ENCODE peak calls at places on chromosomes 13 and 19, in six cellular contexts. One of them, this sample, is unnamed.

GRCh38 chr19:38617764-38618589 is at the start of gene MAP4K1:
- DNase-seq in mammary epithelial cell: no peak
- DNase-seq in NCI-H1048: no peak
- DNase-seq in hippocampal formation: peak
- DNase-seq in GM18507: peak
- DNase-seq in HFF-Myc: no peak
- DNase-seq in this sample: no peak

GRCh38 chr19:8610041-8610927 is at the start of gene ADAMTS10:
- DNase-seq in NCI-H1048: no peak
- DNase-seq in GM18507: no peak
- DNase-seq in hippocampal formation: peak
- DNase-seq in mammary epithelial cell: no peak
- DNase-seq in HFF-Myc: no peak
- DNase-seq in this sample: no peak

GRCh38 chr19:41705393-41706174 is 2.8 kb upstream of the CEACAM5 start:
- DNase-seq in mammary epithelial cell: peak
- DNase-seq in GM18507: no peak
- DNase-seq in hippocampal formation: no peak
- DNase-seq in NCI-H1048: no peak
- DNase-seq in HFF-Myc: no peak
- DNase-seq in this sample: no peak

GRCh38 chr19:51735759-51736449 is 12.1 kb upstream of the HAS1 start:
- DNase-seq in GM18507: no peak
- DNase-seq in HFF-Myc: no peak
- DNase-seq in NCI-H1048: no peak
- DNase-seq in mammary epithelial cell: no peak
- DNase-seq in hippocampal formation: no peak
- DNase-seq in this sample: no peak

GRCh38 chr13:113759525-113760137 is 605 bp downstream of the TMEM255B start:
- DNase-seq in hippocampal formation: no peak
- DNase-seq in GM18507: no peak
- DNase-seq in HFF-Myc: no peak
- DNase-seq in NCI-H1048: no peak
- DNase-seq in mammary epithelial cell: peak
- DNase-seq in this sample: no peak

GRCh38 chr19:2337329-2337707 is 8.8 kb downstream of the SPPL2B start:
- DNase-seq in hippocampal formation: peak
- DNase-seq in GM18507: no peak
- DNase-seq in mammary epithelial cell: no peak
- DNase-seq in NCI-H1048: no peak
- DNase-seq in HFF-Myc: no peak
- DNase-seq in this sample: no peak

GRCh38 chr19:16273005-16273404 is 51.6 kb upstream of the KLF2 start:
- DNase-seq in GM18507: no peak
- DNase-seq in NCI-H1048: no peak
- DNase-seq in hippocampal formation: peak
- DNase-seq in mammary epithelial cell: no peak
- DNase-seq in HFF-Myc: no peak
- DNase-seq in this sample: no peak

GRCh38 chr19:41957838-41958366 is 1.2 kb downstream of the RABAC1 start:
- DNase-seq in HFF-Myc: peak
- DNase-seq in hippocampal formation: peak
- DNase-seq in NCI-H1048: no peak
- DNase-seq in GM18507: peak
- DNase-seq in mammary epithelial cell: peak
- DNase-seq in this sample: peak

GRCh38 chr13:41354416-41354815 is 43.3 kb downstream of the NAA16 start:
- DNase-seq in NCI-H1048: no peak
- DNase-seq in mammary epithelial cell: no peak
- DNase-seq in HFF-Myc: no peak
- DNase-seq in hippocampal formation: no peak
- DNase-seq in GM18507: no peak
- DNase-seq in this sample: no peak

GRCh38 chr13:40401911-40402776 is 264.3 kb downstream of the FOXO1 start:
- DNase-seq in GM18507: peak
- DNase-seq in hippocampal formation: peak
- DNase-seq in HFF-Myc: peak
- DNase-seq in mammary epithelial cell: peak
- DNase-seq in NCI-H1048: no peak
- DNase-seq in this sample: no peak

GRCh38 chr19:34881982-34882381 is 44.7 kb upstream of the ZNF30 start:
- DNase-seq in GM18507: no peak
- DNase-seq in hippocampal formation: no peak
- DNase-seq in HFF-Myc: peak
- DNase-seq in mammary epithelial cell: peak
- DNase-seq in NCI-H1048: no peak
- DNase-seq in this sample: no peak

GRCh38 chr13:29999492-30000372 is 149.3 kb upstream of the UBL3 start:
- DNase-seq in hippocampal formation: no peak
- DNase-seq in NCI-H1048: no peak
- DNase-seq in mammary epithelial cell: no peak
- DNase-seq in GM18507: no peak
- DNase-seq in HFF-Myc: no peak
- DNase-seq in this sample: no peak

GRCh38 chr13:76425930-76426329 is 460.3 kb downstream of the KCTD12 start:
- DNase-seq in HFF-Myc: peak
- DNase-seq in NCI-H1048: no peak
- DNase-seq in mammary epithelial cell: no peak
- DNase-seq in GM18507: no peak
- DNase-seq in hippocampal formation: no peak
- DNase-seq in this sample: no peak

GRCh38 chr13:44884076-44884729 is 105.1 kb downstream of the NUFIP1 start:
- DNase-seq in GM18507: no peak
- DNase-seq in NCI-H1048: no peak
- DNase-seq in hippocampal formation: no peak
- DNase-seq in mammary epithelial cell: peak
- DNase-seq in HFF-Myc: peak
- DNase-seq in this sample: no peak

GRCh38 chr13:107518780-107519179 is 696.6 kb downstream of the LIG4 start:
- DNase-seq in GM18507: no peak
- DNase-seq in mammary epithelial cell: no peak
- DNase-seq in hippocampal formation: no peak
- DNase-seq in NCI-H1048: no peak
- DNase-seq in HFF-Myc: no peak
- DNase-seq in this sample: no peak

GRCh38 chr13:76937416-76937815 is 10.9 kb upstream of the ACOD1 start:
- DNase-seq in mammary epithelial cell: peak
- DNase-seq in GM18507: no peak
- DNase-seq in hippocampal formation: no peak
- DNase-seq in HFF-Myc: peak
- DNase-seq in NCI-H1048: no peak
- DNase-seq in this sample: no peak

GRCh38 chr19:43618921-43619261 is 538 bp downstream of the ZNF428 start:
- DNase-seq in hippocampal formation: peak
- DNase-seq in HFF-Myc: no peak
- DNase-seq in GM18507: no peak
- DNase-seq in NCI-H1048: no peak
- DNase-seq in mammary epithelial cell: no peak
- DNase-seq in this sample: no peak

GRCh38 chr19:12092065-12092867 is 27.7 kb downstream of the ZNF844 start:
- DNase-seq in HFF-Myc: peak
- DNase-seq in GM18507: no peak
- DNase-seq in hippocampal formation: peak
- DNase-seq in NCI-H1048: no peak
- DNase-seq in mammary epithelial cell: peak
- DNase-seq in this sample: peak

GRCh38 chr13:91212229-91212628 is 135.3 kb upstream of the MIR17HG start:
- DNase-seq in hippocampal formation: no peak
- DNase-seq in mammary epithelial cell: no peak
- DNase-seq in GM18507: no peak
- DNase-seq in NCI-H1048: no peak
- DNase-seq in HFF-Myc: no peak
- DNase-seq in this sample: no peak

GRCh38 chr13:73288596-73288995 is 229.8 kb downstream of the KLF5 start:
- DNase-seq in GM18507: no peak
- DNase-seq in NCI-H1048: no peak
- DNase-seq in HFF-Myc: no peak
- DNase-seq in mammary epithelial cell: no peak
- DNase-seq in hippocampal formation: no peak
- DNase-seq in this sample: no peak

GRCh38 chr13:103055166-103055565 is 11.1 kb downstream of the SLC10A2 start:
- DNase-seq in GM18507: no peak
- DNase-seq in hippocampal formation: no peak
- DNase-seq in HFF-Myc: no peak
- DNase-seq in NCI-H1048: no peak
- DNase-seq in mammary epithelial cell: no peak
- DNase-seq in this sample: no peak

GRCh38 chr13:60838581-60838980 is 441.6 kb downstream of the TDRD3 start:
- DNase-seq in hippocampal formation: no peak
- DNase-seq in NCI-H1048: no peak
- DNase-seq in HFF-Myc: no peak
- DNase-seq in GM18507: no peak
- DNase-seq in mammary epithelial cell: no peak
- DNase-seq in this sample: no peak

GRCh38 chr19:34722353-34722752 is 11.7 kb upstream of the ZNF181 start:
- DNase-seq in hippocampal formation: no peak
- DNase-seq in NCI-H1048: no peak
- DNase-seq in GM18507: no peak
- DNase-seq in HFF-Myc: no peak
- DNase-seq in mammary epithelial cell: no peak
- DNase-seq in this sample: no peak

GRCh38 chr19:38769635-38770211 is 3.6 kb downstream of the LGALS7 start:
- DNase-seq in hippocampal formation: peak
- DNase-seq in GM18507: peak
- DNase-seq in mammary epithelial cell: no peak
- DNase-seq in NCI-H1048: no peak
- DNase-seq in HFF-Myc: no peak
- DNase-seq in this sample: peak

GRCh38 chr19:29379257-29379986 is 146.4 kb upstream of the VSTM2B start:
- DNase-seq in hippocampal formation: no peak
- DNase-seq in GM18507: no peak
- DNase-seq in HFF-Myc: no peak
- DNase-seq in NCI-H1048: no peak
- DNase-seq in mammary epithelial cell: no peak
- DNase-seq in this sample: no peak

GRCh38 chr19:15299568-15300409 is 32.5 kb downstream of the BRD4 start:
- DNase-seq in hippocampal formation: no peak
- DNase-seq in NCI-H1048: no peak
- DNase-seq in mammary epithelial cell: no peak
- DNase-seq in HFF-Myc: no peak
- DNase-seq in GM18507: no peak
- DNase-seq in this sample: no peak

GRCh38 chr19:29610574-29611271 is 4.6 kb downstream of the POP4 start:
- DNase-seq in hippocampal formation: peak
- DNase-seq in GM18507: peak
- DNase-seq in NCI-H1048: no peak
- DNase-seq in HFF-Myc: peak
- DNase-seq in mammary epithelial cell: peak
- DNase-seq in this sample: peak

GRCh38 chr19:33193864-33194362 is at the start of gene LRP3:
- DNase-seq in NCI-H1048: no peak
- DNase-seq in GM18507: no peak
- DNase-seq in HFF-Myc: no peak
- DNase-seq in mammary epithelial cell: no peak
- DNase-seq in hippocampal formation: no peak
- DNase-seq in this sample: no peak

GRCh38 chr19:34960103-34960805 is 3.8 kb downstream of the ZNF792 start:
- DNase-seq in hippocampal formation: no peak
- DNase-seq in HFF-Myc: no peak
- DNase-seq in GM18507: no peak
- DNase-seq in mammary epithelial cell: peak
- DNase-seq in NCI-H1048: no peak
- DNase-seq in this sample: no peak

GRCh38 chr13:30748717-30749116 is 13.4 kb downstream of the ALOX5AP start:
- DNase-seq in hippocampal formation: no peak
- DNase-seq in HFF-Myc: no peak
- DNase-seq in GM18507: no peak
- DNase-seq in NCI-H1048: no peak
- DNase-seq in mammary epithelial cell: no peak
- DNase-seq in this sample: no peak

GRCh38 chr13:29689548-29689947 is 94.1 kb upstream of the SLC7A1 start:
- DNase-seq in mammary epithelial cell: no peak
- DNase-seq in GM18507: no peak
- DNase-seq in NCI-H1048: no peak
- DNase-seq in hippocampal formation: no peak
- DNase-seq in HFF-Myc: no peak
- DNase-seq in this sample: no peak

GRCh38 chr19:23403581-23404324 is 8.5 kb upstream of the ZNF91 start:
- DNase-seq in mammary epithelial cell: no peak
- DNase-seq in hippocampal formation: no peak
- DNase-seq in GM18507: no peak
- DNase-seq in HFF-Myc: no peak
- DNase-seq in NCI-H1048: no peak
- DNase-seq in this sample: no peak

This sample was measured in iPS DF 19.7.